ENCODE peak calls at places on chromosome 22, in ten cellular contexts. One of them, this sample, is unnamed.

GRCh38 chr22:45094826-45095225 is 68.9 kb upstream of the NUP50 start:
- DNase-seq in G401: no peak
- DNase-seq in NCI-H1092 treated with DMSO at 0.1 percent for 48 hours: no peak
- DNase-seq in tibial nerve: no peak
- DNase-seq in NCI-H460: no peak
- DNase-seq in AG04449: no peak
- DNase-seq in activated T-cell treated with anti-CD3 and anti-CD28 coated beads, Interleukin-2, amount 50 U/mL, for 24 hours: no peak
- DNase-seq in SK-N-MC: no peak
- DNase-seq in activated T-helper 1 cell treated with anti-CD3 and anti-CD28 coated beads, Interleukin-2, amount 50 U/mL, for 16 hours: no peak
- DNase-seq in COR-L47: no peak
- DNase-seq in this sample: no peak

GRCh38 chr22:44840611-44841322 is 88.4 kb downstream of the ARHGAP8 start:
- DNase-seq in G401: no peak
- DNase-seq in NCI-H1092 treated with DMSO at 0.1 percent for 48 hours: no peak
- DNase-seq in tibial nerve: no peak
- DNase-seq in NCI-H460: no peak
- DNase-seq in AG04449: no peak
- DNase-seq in activated T-cell treated with anti-CD3 and anti-CD28 coated beads, Interleukin-2, amount 50 U/mL, for 24 hours: no peak
- DNase-seq in SK-N-MC: no peak
- DNase-seq in activated T-helper 1 cell treated with anti-CD3 and anti-CD28 coated beads, Interleukin-2, amount 50 U/mL, for 16 hours: no peak
- DNase-seq in COR-L47: no peak
- DNase-seq in this sample: no peak

GRCh38 chr22:33438273-33438672 is 380.1 kb upstream of the SYN3 start:
- DNase-seq in G401: peak
- DNase-seq in NCI-H1092 treated with DMSO at 0.1 percent for 48 hours: no peak
- DNase-seq in tibial nerve: no peak
- DNase-seq in NCI-H460: peak
- DNase-seq in AG04449: peak
- DNase-seq in activated T-cell treated with anti-CD3 and anti-CD28 coated beads, Interleukin-2, amount 50 U/mL, for 24 hours: no peak
- DNase-seq in SK-N-MC: no peak
- DNase-seq in activated T-helper 1 cell treated with anti-CD3 and anti-CD28 coated beads, Interleukin-2, amount 50 U/mL, for 16 hours: no peak
- DNase-seq in COR-L47: no peak
- DNase-seq in this sample: no peak

GRCh38 chr22:25219948-25220442 is 556 bp downstream of the CRYBB2 start:
- DNase-seq in G401: no peak
- DNase-seq in NCI-H1092 treated with DMSO at 0.1 percent for 48 hours: peak
- DNase-seq in tibial nerve: no peak
- DNase-seq in NCI-H460: no peak
- DNase-seq in AG04449: no peak
- DNase-seq in activated T-cell treated with anti-CD3 and anti-CD28 coated beads, Interleukin-2, amount 50 U/mL, for 24 hours: no peak
- DNase-seq in SK-N-MC: no peak
- DNase-seq in activated T-helper 1 cell treated with anti-CD3 and anti-CD28 coated beads, Interleukin-2, amount 50 U/mL, for 16 hours: no peak
- DNase-seq in COR-L47: peak
- DNase-seq in this sample: no peak

GRCh38 chr22:25167834-25168601 is 31.6 kb upstream of the CRYBB3 start:
- DNase-seq in G401: no peak
- DNase-seq in NCI-H1092 treated with DMSO at 0.1 percent for 48 hours: no peak
- DNase-seq in tibial nerve: no peak
- DNase-seq in NCI-H460: no peak
- DNase-seq in AG04449: no peak
- DNase-seq in activated T-cell treated with anti-CD3 and anti-CD28 coated beads, Interleukin-2, amount 50 U/mL, for 24 hours: no peak
- DNase-seq in SK-N-MC: no peak
- DNase-seq in activated T-helper 1 cell treated with anti-CD3 and anti-CD28 coated beads, Interleukin-2, amount 50 U/mL, for 16 hours: no peak
- DNase-seq in COR-L47: no peak
- DNase-seq in this sample: no peak

GRCh38 chr22:45740236-45740635 is 68.6 kb downstream of the ATXN10 start:
- DNase-seq in G401: no peak
- DNase-seq in NCI-H1092 treated with DMSO at 0.1 percent for 48 hours: no peak
- DNase-seq in tibial nerve: no peak
- DNase-seq in NCI-H460: no peak
- DNase-seq in AG04449: no peak
- DNase-seq in activated T-cell treated with anti-CD3 and anti-CD28 coated beads, Interleukin-2, amount 50 U/mL, for 24 hours: no peak
- DNase-seq in SK-N-MC: no peak
- DNase-seq in activated T-helper 1 cell treated with anti-CD3 and anti-CD28 coated beads, Interleukin-2, amount 50 U/mL, for 16 hours: no peak
- DNase-seq in COR-L47: no peak
- DNase-seq in this sample: no peak

GRCh38 chr22:47805394-47805935 is 1043.0 kb downstream of the TBC1D22A start:
- DNase-seq in G401: no peak
- DNase-seq in NCI-H1092 treated with DMSO at 0.1 percent for 48 hours: no peak
- DNase-seq in tibial nerve: no peak
- DNase-seq in NCI-H460: no peak
- DNase-seq in AG04449: no peak
- DNase-seq in activated T-cell treated with anti-CD3 and anti-CD28 coated beads, Interleukin-2, amount 50 U/mL, for 24 hours: no peak
- DNase-seq in SK-N-MC: no peak
- DNase-seq in activated T-helper 1 cell treated with anti-CD3 and anti-CD28 coated beads, Interleukin-2, amount 50 U/mL, for 16 hours: no peak
- DNase-seq in COR-L47: no peak
- DNase-seq in this sample: no peak

GRCh38 chr22:44180706-44181032 is at the start of gene PARVG:
- DNase-seq in G401: no peak
- DNase-seq in NCI-H1092 treated with DMSO at 0.1 percent for 48 hours: no peak
- DNase-seq in tibial nerve: no peak
- DNase-seq in NCI-H460: no peak
- DNase-seq in AG04449: no peak
- DNase-seq in activated T-cell treated with anti-CD3 and anti-CD28 coated beads, Interleukin-2, amount 50 U/mL, for 24 hours: no peak
- DNase-seq in SK-N-MC: no peak
- DNase-seq in activated T-helper 1 cell treated with anti-CD3 and anti-CD28 coated beads, Interleukin-2, amount 50 U/mL, for 16 hours: no peak
- DNase-seq in COR-L47: no peak
- DNase-seq in this sample: no peak

GRCh38 chr22:22683668-22684361 is 39.4 kb downstream of the GGTLC2 start:
- DNase-seq in G401: no peak
- DNase-seq in NCI-H1092 treated with DMSO at 0.1 percent for 48 hours: no peak
- DNase-seq in tibial nerve: no peak
- DNase-seq in NCI-H460: no peak
- DNase-seq in AG04449: no peak
- DNase-seq in activated T-cell treated with anti-CD3 and anti-CD28 coated beads, Interleukin-2, amount 50 U/mL, for 24 hours: peak
- DNase-seq in SK-N-MC: no peak
- DNase-seq in activated T-helper 1 cell treated with anti-CD3 and anti-CD28 coated beads, Interleukin-2, amount 50 U/mL, for 16 hours: no peak
- DNase-seq in COR-L47: no peak
- DNase-seq in this sample: no peak

GRCh38 chr22:48605856-48606255 is 1221.8 kb downstream of the BRD1 start:
- DNase-seq in G401: no peak
- DNase-seq in NCI-H1092 treated with DMSO at 0.1 percent for 48 hours: no peak
- DNase-seq in tibial nerve: no peak
- DNase-seq in NCI-H460: no peak
- DNase-seq in AG04449: no peak
- DNase-seq in activated T-cell treated with anti-CD3 and anti-CD28 coated beads, Interleukin-2, amount 50 U/mL, for 24 hours: no peak
- DNase-seq in SK-N-MC: no peak
- DNase-seq in activated T-helper 1 cell treated with anti-CD3 and anti-CD28 coated beads, Interleukin-2, amount 50 U/mL, for 16 hours: no peak
- DNase-seq in COR-L47: no peak
- DNase-seq in this sample: peak

GRCh38 chr22:27987557-27987956 is 68.5 kb upstream of the PITPNB start:
- DNase-seq in G401: peak
- DNase-seq in NCI-H1092 treated with DMSO at 0.1 percent for 48 hours: no peak
- DNase-seq in tibial nerve: no peak
- DNase-seq in NCI-H460: no peak
- DNase-seq in AG04449: peak
- DNase-seq in activated T-cell treated with anti-CD3 and anti-CD28 coated beads, Interleukin-2, amount 50 U/mL, for 24 hours: peak
- DNase-seq in SK-N-MC: no peak
- DNase-seq in activated T-helper 1 cell treated with anti-CD3 and anti-CD28 coated beads, Interleukin-2, amount 50 U/mL, for 16 hours: no peak
- DNase-seq in COR-L47: no peak
- DNase-seq in this sample: no peak

GRCh38 chr22:37259540-37260029 is 15.5 kb upstream of the RAC2 start:
- DNase-seq in G401: no peak
- DNase-seq in NCI-H1092 treated with DMSO at 0.1 percent for 48 hours: peak
- DNase-seq in tibial nerve: no peak
- DNase-seq in NCI-H460: peak
- DNase-seq in AG04449: no peak
- DNase-seq in activated T-cell treated with anti-CD3 and anti-CD28 coated beads, Interleukin-2, amount 50 U/mL, for 24 hours: peak
- DNase-seq in SK-N-MC: no peak
- DNase-seq in activated T-helper 1 cell treated with anti-CD3 and anti-CD28 coated beads, Interleukin-2, amount 50 U/mL, for 16 hours: no peak
- DNase-seq in COR-L47: no peak
- DNase-seq in this sample: no peak

GRCh38 chr22:29203456-29203855 is 2.2 kb upstream of the EMID1 start:
- DNase-seq in G401: no peak
- DNase-seq in NCI-H1092 treated with DMSO at 0.1 percent for 48 hours: no peak
- DNase-seq in tibial nerve: no peak
- DNase-seq in NCI-H460: no peak
- DNase-seq in AG04449: no peak
- DNase-seq in activated T-cell treated with anti-CD3 and anti-CD28 coated beads, Interleukin-2, amount 50 U/mL, for 24 hours: no peak
- DNase-seq in SK-N-MC: no peak
- DNase-seq in activated T-helper 1 cell treated with anti-CD3 and anti-CD28 coated beads, Interleukin-2, amount 50 U/mL, for 16 hours: no peak
- DNase-seq in COR-L47: no peak
- DNase-seq in this sample: no peak

GRCh38 chr22:23178512-23179254 is 1.6 kb upstream of the BCR start:
- DNase-seq in G401: peak
- DNase-seq in NCI-H1092 treated with DMSO at 0.1 percent for 48 hours: peak
- DNase-seq in tibial nerve: peak
- DNase-seq in NCI-H460: peak
- DNase-seq in AG04449: no peak
- DNase-seq in activated T-cell treated with anti-CD3 and anti-CD28 coated beads, Interleukin-2, amount 50 U/mL, for 24 hours: peak
- DNase-seq in SK-N-MC: peak
- DNase-seq in activated T-helper 1 cell treated with anti-CD3 and anti-CD28 coated beads, Interleukin-2, amount 50 U/mL, for 16 hours: peak
- DNase-seq in COR-L47: no peak
- DNase-seq in this sample: peak

GRCh38 chr22:48376428-48376827 is 1451.2 kb downstream of the BRD1 start:
- DNase-seq in G401: no peak
- DNase-seq in NCI-H1092 treated with DMSO at 0.1 percent for 48 hours: no peak
- DNase-seq in tibial nerve: no peak
- DNase-seq in NCI-H460: no peak
- DNase-seq in AG04449: no peak
- DNase-seq in activated T-cell treated with anti-CD3 and anti-CD28 coated beads, Interleukin-2, amount 50 U/mL, for 24 hours: no peak
- DNase-seq in SK-N-MC: no peak
- DNase-seq in activated T-helper 1 cell treated with anti-CD3 and anti-CD28 coated beads, Interleukin-2, amount 50 U/mL, for 16 hours: no peak
- DNase-seq in COR-L47: no peak
- DNase-seq in this sample: no peak

GRCh38 chr22:30143265-30143664 is 63.0 kb downstream of the HORMAD2 start:
- DNase-seq in G401: no peak
- DNase-seq in NCI-H1092 treated with DMSO at 0.1 percent for 48 hours: no peak
- DNase-seq in tibial nerve: no peak
- DNase-seq in NCI-H460: no peak
- DNase-seq in AG04449: no peak
- DNase-seq in activated T-cell treated with anti-CD3 and anti-CD28 coated beads, Interleukin-2, amount 50 U/mL, for 24 hours: no peak
- DNase-seq in SK-N-MC: no peak
- DNase-seq in activated T-helper 1 cell treated with anti-CD3 and anti-CD28 coated beads, Interleukin-2, amount 50 U/mL, for 16 hours: no peak
- DNase-seq in COR-L47: no peak
- DNase-seq in this sample: no peak

GRCh38 chr22:36083056-36083455 is 54.4 kb upstream of the RBFOX2 start:
- DNase-seq in G401: no peak
- DNase-seq in NCI-H1092 treated with DMSO at 0.1 percent for 48 hours: no peak
- DNase-seq in tibial nerve: no peak
- DNase-seq in NCI-H460: no peak
- DNase-seq in AG04449: no peak
- DNase-seq in activated T-cell treated with anti-CD3 and anti-CD28 coated beads, Interleukin-2, amount 50 U/mL, for 24 hours: no peak
- DNase-seq in SK-N-MC: no peak
- DNase-seq in activated T-helper 1 cell treated with anti-CD3 and anti-CD28 coated beads, Interleukin-2, amount 50 U/mL, for 16 hours: no peak
- DNase-seq in COR-L47: no peak
- DNase-seq in this sample: no peak

GRCh38 chr22:24894220-24894975 is 52.1 kb downstream of the LHFPL7 start:
- DNase-seq in G401: peak
- DNase-seq in NCI-H1092 treated with DMSO at 0.1 percent for 48 hours: peak
- DNase-seq in tibial nerve: peak
- DNase-seq in NCI-H460: peak
- DNase-seq in AG04449: peak
- DNase-seq in activated T-cell treated with anti-CD3 and anti-CD28 coated beads, Interleukin-2, amount 50 U/mL, for 24 hours: no peak
- DNase-seq in SK-N-MC: no peak
- DNase-seq in activated T-helper 1 cell treated with anti-CD3 and anti-CD28 coated beads, Interleukin-2, amount 50 U/mL, for 16 hours: no peak
- DNase-seq in COR-L47: peak
- DNase-seq in this sample: peak

GRCh38 chr22:40237241-40237640 is 59.5 kb downstream of the TNRC6B start:
- DNase-seq in G401: no peak
- DNase-seq in NCI-H1092 treated with DMSO at 0.1 percent for 48 hours: no peak
- DNase-seq in tibial nerve: no peak
- DNase-seq in NCI-H460: no peak
- DNase-seq in AG04449: no peak
- DNase-seq in activated T-cell treated with anti-CD3 and anti-CD28 coated beads, Interleukin-2, amount 50 U/mL, for 24 hours: no peak
- DNase-seq in SK-N-MC: no peak
- DNase-seq in activated T-helper 1 cell treated with anti-CD3 and anti-CD28 coated beads, Interleukin-2, amount 50 U/mL, for 16 hours: no peak
- DNase-seq in COR-L47: no peak
- DNase-seq in this sample: no peak

GRCh38 chr22:17137861-17138425 is 16.8 kb upstream of the TMEM121B start:
- DNase-seq in G401: no peak
- DNase-seq in NCI-H1092 treated with DMSO at 0.1 percent for 48 hours: no peak
- DNase-seq in tibial nerve: no peak
- DNase-seq in NCI-H460: no peak
- DNase-seq in AG04449: no peak
- DNase-seq in activated T-cell treated with anti-CD3 and anti-CD28 coated beads, Interleukin-2, amount 50 U/mL, for 24 hours: no peak
- DNase-seq in SK-N-MC: no peak
- DNase-seq in activated T-helper 1 cell treated with anti-CD3 and anti-CD28 coated beads, Interleukin-2, amount 50 U/mL, for 16 hours: no peak
- DNase-seq in COR-L47: no peak
- DNase-seq in this sample: no peak

GRCh38 chr22:39475337-39475736 is 18.5 kb downstream of the MGAT3 start:
- DNase-seq in G401: peak
- DNase-seq in NCI-H1092 treated with DMSO at 0.1 percent for 48 hours: no peak
- DNase-seq in tibial nerve: no peak
- DNase-seq in NCI-H460: no peak
- DNase-seq in AG04449: no peak
- DNase-seq in activated T-cell treated with anti-CD3 and anti-CD28 coated beads, Interleukin-2, amount 50 U/mL, for 24 hours: no peak
- DNase-seq in SK-N-MC: no peak
- DNase-seq in activated T-helper 1 cell treated with anti-CD3 and anti-CD28 coated beads, Interleukin-2, amount 50 U/mL, for 16 hours: no peak
- DNase-seq in COR-L47: no peak
- DNase-seq in this sample: no peak

GRCh38 chr22:25054943-25055511 is 102.5 kb downstream of the KIAA1671 start:
- DNase-seq in G401: peak
- DNase-seq in NCI-H1092 treated with DMSO at 0.1 percent for 48 hours: no peak
- DNase-seq in tibial nerve: peak
- DNase-seq in NCI-H460: no peak
- DNase-seq in AG04449: no peak
- DNase-seq in activated T-cell treated with anti-CD3 and anti-CD28 coated beads, Interleukin-2, amount 50 U/mL, for 24 hours: peak
- DNase-seq in SK-N-MC: no peak
- DNase-seq in activated T-helper 1 cell treated with anti-CD3 and anti-CD28 coated beads, Interleukin-2, amount 50 U/mL, for 16 hours: no peak
- DNase-seq in COR-L47: no peak
- DNase-seq in this sample: no peak